ENCODE peak calls at places on chromosomes 12 and 14, in seven cellular contexts. Q is ascending aorta; M is testis; R is cardiac muscle cell; V is CD8-positive, alpha-beta T cell; E is sigmoid colon; T is esophagus squamous epithelium. Y is an unnamed sample.

GRCh38 chr12:28057856-28058615 is 85.5 kb upstream of the PTHLH start:
- DNase-seq in Q (no peak), M (no peak), R (no peak), V (no peak), E (no peak), T (no peak), Y (no peak)

GRCh38 chr14:46405095-46405494 is 246.5 kb downstream of the RPL10L start:
- DNase-seq in Q (no peak), M (no peak), R (no peak), V (no peak), E (no peak), T (no peak), Y (no peak)

GRCh38 chr12:6084261-6084968 is 40.1 kb downstream of the VWF start:
- DNase-seq in Q (no peak), M (no peak), R (peak; percentile 76), V (no peak), E (peak; percentile 83), T (no peak), Y (no peak)

GRCh38 chr12:93484315-93484981 is 17.1 kb downstream of the MRPL42 start:
- DNase-seq in Q (no peak), M (no peak), R (peak; percentile 53), V (no peak), E (no peak), T (no peak), Y (no peak)

GRCh38 chr14:69763761-69764510 is 3.0 kb upstream of the SRSF5 start:
- DNase-seq in Q (no peak), M (no peak), R (no peak), V (no peak), E (no peak), T (no peak), Y (no peak)

GRCh38 chr12:31002999-31003398 is 70.7 kb upstream of the DDX11 start:
- DNase-seq in Q (no peak), M (no peak), R (no peak), V (no peak), E (peak; percentile 46), T (no peak), Y (no peak)

GRCh38 chr14:104424406-104425072 is 155.0 kb upstream of the C14orf180 start:
- DNase-seq in Q (no peak), M (peak; percentile 61), R (peak; percentile 29), V (no peak), E (peak; percentile 50), T (no peak), Y (peak; percentile 74)

GRCh38 chr12:61530456-61530855 is 729.7 kb upstream of the USP15 start:
- DNase-seq in Q (no peak), M (no peak), R (no peak), V (no peak), E (no peak), T (no peak), Y (no peak)

GRCh38 chr12:75979181-75979580 is 52.4 kb downstream of the PHLDA1 start:
- DNase-seq in Q (no peak), M (no peak), R (no peak), V (peak; percentile 14), E (no peak), T (no peak), Y (no peak)

GRCh38 chr12:1054103-1054838 is 63.2 kb downstream of the ERC1 start:
- DNase-seq in Q (no peak), M (peak; percentile 60), R (peak; percentile 16), V (no peak), E (no peak), T (no peak), Y (no peak)

GRCh38 chr12:57739914-57740538 is 1.5 kb upstream of the AGAP2 start:
- DNase-seq in Q (no peak), M (no peak), R (no peak), V (no peak), E (no peak), T (no peak), Y (no peak)

GRCh38 chr12:89840162-89840922 is 131.7 kb upstream of the ATP2B1 start:
- DNase-seq in Q (no peak), M (no peak), R (peak; percentile 60), V (no peak), E (no peak), T (no peak), Y (no peak)

GRCh38 chr12:110354172-110354780 is 49.2 kb downstream of the ANAPC7 start:
- DNase-seq in Q (no peak), M (no peak), R (peak; percentile 76), V (no peak), E (no peak), T (no peak), Y (no peak)

GRCh38 chr14:37559386-37559785 is 35.7 kb downstream of the FOXA1 start:
- DNase-seq in Q (no peak), M (no peak), R (peak; percentile 14), V (no peak), E (no peak), T (no peak), Y (no peak)

GRCh38 chr14:20460458-20461229 is 590 bp downstream of the PIP4P1 start:
- DNase-seq in Q (no peak), M (no peak), R (no peak), V (peak; percentile 49), E (peak; percentile 76), T (no peak), Y (peak; percentile 66)

GRCh38 chr14:100739306-100739705 is 12.6 kb downstream of the DLK1 start:
- DNase-seq in Q (no peak), M (no peak), R (no peak), V (no peak), E (peak; percentile 33), T (no peak), Y (peak; percentile 11)

DNA sequence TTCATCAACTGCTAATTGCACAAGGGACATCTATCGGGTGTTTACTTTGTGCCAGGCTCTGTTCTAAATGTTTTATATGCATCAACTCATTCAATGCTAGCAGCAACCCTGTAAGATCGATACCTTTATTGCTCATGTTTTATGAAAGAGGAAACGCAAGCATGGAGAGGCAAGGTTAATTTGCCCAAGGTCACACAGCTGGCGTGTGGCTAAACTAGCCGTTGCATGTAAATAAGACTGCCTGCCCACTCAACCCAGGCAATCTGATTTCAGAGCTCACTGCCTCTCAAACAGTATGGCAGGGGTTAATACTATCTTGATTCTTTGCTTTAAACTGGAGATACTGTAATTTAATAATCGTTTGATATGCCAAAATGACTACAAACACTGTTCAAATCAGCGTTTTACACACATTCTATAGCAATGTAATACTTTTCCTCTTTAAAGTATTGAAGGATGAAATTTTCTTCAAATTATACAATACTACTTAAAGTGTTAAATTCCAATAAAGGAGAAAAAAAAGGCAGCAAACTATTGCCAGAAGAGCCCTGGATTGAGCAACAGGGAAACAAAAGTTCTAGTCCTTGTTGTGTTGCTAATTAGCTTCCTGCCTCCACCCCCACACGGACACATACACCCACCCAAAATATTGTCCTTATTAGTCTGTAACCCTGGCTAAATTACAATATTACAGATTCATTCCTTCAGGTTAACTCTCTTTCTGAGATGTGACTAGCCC is 39.1 kb upstream of the DHRS7 start:
- DNase-seq in Q (no peak), M (no peak), R (no peak), V (no peak), E (no peak), T (no peak), Y (no peak)
- H3K4me3 ChIP-seq in Q (no peak overlapping the region), M (no peak overlapping the region), R (no peak overlapping the region), V (no peak overlapping the region), E (no peak overlapping the region), T (no peak overlapping the region), Y (no peak overlapping the region)

DNA sequence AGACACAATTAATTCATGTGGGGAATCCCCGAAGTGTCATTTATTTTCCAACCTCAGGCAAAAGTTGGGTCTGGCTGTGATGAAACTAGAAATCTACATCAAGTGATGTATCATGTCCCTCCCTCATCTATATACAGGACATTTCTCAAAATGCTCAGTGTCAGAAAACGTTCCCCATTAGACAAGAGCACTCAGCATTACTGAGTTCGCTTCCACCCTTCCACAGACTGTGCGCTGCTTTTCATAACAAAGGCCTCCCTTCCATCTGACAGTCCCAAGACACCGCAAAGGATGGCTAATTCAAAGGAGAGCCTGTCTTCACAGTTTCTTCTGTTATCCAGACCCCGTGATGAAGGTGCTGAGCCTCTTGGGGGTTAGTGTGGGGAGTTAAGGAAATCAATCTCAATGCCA is 7.6 kb downstream of the CCDC88C start:
- DNase-seq in Q (no peak), M (no peak), R (no peak), V (no peak), E (peak; percentile 7), T (no peak), Y (no peak)
- H3K4me1 ChIP-seq in Q (no peaks in the 10 kb centered on the region), M (no peaks in the 10 kb centered on the region), R (no peaks in the 10 kb centered on the region), V (peaks cover 93% of the 10 kb centered on the region), E (no peaks in the 10 kb centered on the region), T (peaks cover 51% of the 10 kb centered on the region), Y (peaks cover 45% of the 10 kb centered on the region)

GRCh38 chr14:65173973-65174693 is 71.8 kb upstream of the MAX start:
- DNase-seq in Q (no peak), M (no peak), R (peak; percentile 40), V (no peak), E (no peak), T (no peak), Y (no peak)

GRCh38 chr14:65168840-65169239 is 66.5 kb upstream of the MAX start:
- DNase-seq in Q (no peak), M (no peak), R (peak; percentile 76), V (no peak), E (no peak), T (no peak), Y (no peak)

GRCh38 chr14:65170318-65170717 is 68.0 kb upstream of the MAX start:
- DNase-seq in Q (no peak), M (no peak), R (no peak), V (no peak), E (no peak), T (no peak), Y (no peak)

GRCh38 chr14:65169351-65169750 is 67.0 kb upstream of the MAX start:
- DNase-seq in Q (no peak), M (no peak), R (peak; percentile 69), V (no peak), E (no peak), T (no peak), Y (no peak)

GRCh38 chr14:65170768-65171251 is 68.5 kb upstream of the MAX start:
- DNase-seq in Q (no peak), M (peak; percentile 51), R (peak; percentile 88), V (peak; percentile 10), E (no peak), T (no peak), Y (peak; percentile 46)
- TF ChIP-seq CTCF in Q (no peak), M (peak; percentile 17), R (peak; percentile 70), V (no peak), E (no peak), T (no peak), Y (no peak)

DNA sequence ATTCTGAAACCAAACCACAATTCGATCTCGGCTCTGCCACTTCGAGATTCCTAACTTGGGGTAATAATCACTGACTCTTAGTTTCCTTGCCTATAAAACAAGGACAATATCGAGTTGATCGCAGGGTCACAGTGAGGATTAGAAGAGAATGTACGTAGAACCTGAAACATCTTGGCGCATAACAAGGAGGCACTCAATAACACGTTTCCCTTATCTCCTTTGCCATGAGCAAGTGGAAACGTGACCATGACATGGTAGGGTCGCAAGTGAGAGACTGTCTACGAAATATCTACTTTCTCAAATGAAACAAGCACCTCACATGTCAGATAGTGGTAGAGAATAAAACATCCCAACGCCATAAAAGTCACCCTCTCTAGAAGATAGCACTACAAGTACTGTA is 2.3 kb downstream of the DICER1 start:
- DNase-seq in Q (no peak), M (no peak), R (no peak), V (no peak), E (no peak), T (no peak), Y (no peak)
- H3K4me3 ChIP-seq in Q (peak overlapping the region; percentile 88), M (no peak overlapping the region), R (no peak overlapping the region), V (peak overlapping the region; percentile 87), E (no peak overlapping the region), T (no peak overlapping the region), Y (no peak overlapping the region)

Y was measured in upper lobe of left lung.